ENCODE peak calls at places on chromosomes 11 and 22, in four cellular contexts. G, L, N and V are unnamed samples.

GRCh38 chr11:120031612-120032600 is 106.0 kb downstream of the TRIM29 start:
- DNase-seq in G (no peak), N (no peak), L (no peak), V (no peak)

GRCh38 chr11:91587131-91587530 is 637.5 kb upstream of the FAT3 start:
- DNase-seq in L (no peak), N (no peak), G (no peak), V (no peak)

GRCh38 chr22:22578702-22579424 is 19.8 kb upstream of the PRAME start:
- DNase-seq in G (peak; percentile 36), N (no peak), L (peak; percentile 4), V (peak; percentile 51)

GRCh38 chr22:49826603-49827306 is 918 bp downstream of the BRD1 start:
- DNase-seq in N (no peak), L (no peak), G (no peak), V (no peak)

GRCh38 chr11:60951611-60951908 is 416 bp downstream of the SLC15A3 start:
- DNase-seq in L (no peak), N (no peak), G (no peak), V (no peak)

GRCh38 chr11:122210378-122210995 is 94.5 kb upstream of the BLID start:
- DNase-seq in G (no peak), N (no peak), L (no peak), V (no peak)

GRCh38 chr11:95262994-95263764 is 32.2 kb upstream of the SESN3 start:
- DNase-seq in G (no peak), L (no peak), N (no peak), V (no peak)

GRCh38 chr22:49103314-49104052 is 724.2 kb downstream of the BRD1 start:
- DNase-seq in G (no peak), L (no peak), N (no peak), V (no peak)

GRCh38 chr11:68313574-68314202 is 1.3 kb downstream of the LRP5 start:
- DNase-seq in L (peak; percentile 39), N (no peak), G (no peak), V (no peak)

GRCh38 chr11:7637447-7638157 is 35.7 kb downstream of the CYB5R2 start:
- DNase-seq in N (peak; percentile 73), G (peak; percentile 23), L (no peak), V (no peak)

GRCh38 chr11:79221417-79222130 is 219.3 kb downstream of the TENM4 start:
- DNase-seq in G (no peak), N (no peak), L (no peak), V (no peak)

GRCh38 chr11:88398372-88399140 is 61.0 kb upstream of the CTSC start:
- DNase-seq in G (no peak), N (no peak), L (peak; percentile 39), V (no peak)

GRCh38 chr11:9206496-9206895 is 58.7 kb downstream of the DENND5A start:
- DNase-seq in G (no peak), N (no peak), L (no peak), V (peak; percentile 18)

GRCh38 chr11:18727499-18728236 is 1.7 kb upstream of the IGSF22 start:
- DNase-seq in G (no peak), L (peak; percentile 44), N (no peak), V (no peak)

GRCh38 chr11:11229691-11230090 is 123.4 kb downstream of the CSNK2A3 start:
- DNase-seq in G (no peak), L (no peak), N (no peak), V (no peak)

GRCh38 chr11:123122852-123123251 is 60.9 kb upstream of the HSPA8 start:
- DNase-seq in G (no peak), L (no peak), N (no peak), V (no peak)

GRCh38 chr11:120499088-120499487 is 12.5 kb upstream of the GRIK4 start:
- DNase-seq in N (no peak), L (no peak), G (no peak), V (no peak)

GRCh38 chr11:68012044-68012842 is 2.1 kb downstream of the ALDH3B1 start:
- DNase-seq in G (no peak), N (no peak), L (peak; percentile 88), V (no peak)

GRCh38 chr11:117885777-117886176 is 9.3 kb upstream of the FXYD6 start:
- DNase-seq in N (no peak), G (no peak), L (no peak), V (no peak)

GRCh38 chr11:116701297-116701801 is 71.4 kb downstream of the BUD13 start:
- DNase-seq in L (no peak), N (no peak), G (no peak), V (no peak)

GRCh38 chr11:46333129-46333947 is 13.9 kb upstream of the DGKZ start:
- DNase-seq in L (no peak), G (no peak), N (no peak), V (no peak)

GRCh38 chr22:47195676-47196492 is 433.4 kb downstream of the TBC1D22A start:
- DNase-seq in G (no peak), L (no peak), N (no peak), V (no peak)

GRCh38 chr11:117953029-117953671 is 23.9 kb upstream of the TMPRSS13 start:
- DNase-seq in G (no peak), L (no peak), N (no peak), V (no peak)

GRCh38 chr11:86608251-86608799 is 64.1 kb downstream of the ME3 start:
- DNase-seq in N (peak; percentile 64), G (no peak), L (peak; percentile 84), V (no peak)

GRCh38 chr11:33690290-33691050 is 10.2 kb downstream of the C11orf91 start:
- DNase-seq in L (peak; percentile 94), N (peak; percentile 83), G (peak; percentile 95), V (peak; percentile 46)

GRCh38 chr11:124830749-124831148 is 30.5 kb upstream of the MSANTD2 start:
- DNase-seq in N (no peak), G (no peak), L (no peak), V (no peak)

GRCh38 chr22:47299211-47299878 is 536.9 kb downstream of the TBC1D22A start:
- DNase-seq in G (no peak), L (no peak), N (no peak), V (no peak)

GRCh38 chr22:42207918-42208317 is 62.5 kb downstream of the TCF20 start:
- DNase-seq in N (no peak), L (no peak), G (no peak), V (no peak)

GRCh38 chr22:27416553-27417427 is 384.8 kb downstream of the MN1 start:
- DNase-seq in N (no peak), G (peak; percentile 73), L (peak; percentile 20), V (no peak)

GRCh38 chr11:69611548-69612526 is 29.1 kb upstream of the CCND1 start:
- DNase-seq in N (no peak), G (no peak), L (no peak), V (no peak)

GRCh38 chr11:13337986-13338436 is 60.4 kb downstream of the BMAL1 start:
- DNase-seq in N (no peak), L (peak; percentile 34), G (no peak), V (no peak)

GRCh38 chr11:122202161-122202950 is 86.3 kb upstream of the BLID start:
- DNase-seq in G (peak; percentile 62), L (peak; percentile 60), N (no peak), V (no peak)

GRCh38 chr11:73197348-73197747 is 20.7 kb upstream of the P2RY2 start:
- DNase-seq in N (no peak), G (no peak), L (peak; percentile 63), V (no peak)

GRCh38 chr11:130979386-130979972 is 63.2 kb upstream of the SNX19 start:
- DNase-seq in N (no peak), G (peak; percentile 14), L (peak; percentile 23), V (no peak)

GRCh38 chr11:8715501-8715900 is 32.9 kb downstream of the RPL27A start:
- DNase-seq in N (no peak), L (no peak), G (no peak), V (no peak)

GRCh38 chr11:16148301-16148787 is 208.0 kb downstream of the SOX6 start:
- DNase-seq in N (no peak), L (no peak), G (peak; percentile 21), V (peak; percentile 59)

GRCh38 chr11:3089236-3090061 is 32.2 kb upstream of the CARS1 start:
- DNase-seq in G (no peak), N (no peak), L (no peak), V (no peak)

GRCh38 chr11:103110406-103110805 is 1.2 kb downstream of the DYNC2H1 start:
- DNase-seq in L (peak; percentile 12), G (no peak), N (no peak), V (peak; percentile 23)
- H3K4me3 ChIP-seq in L (peak overlapping the region; percentile 60), G (peak overlapping the region; percentile 90), N (no peak overlapping the region), V (peak overlapping the region; percentile 90)

GRCh38 chr11:1389932-1390587 is at the start of gene BRSK2:
- DNase-seq in N (no peak), L (no peak), G (no peak), V (no peak)

GRCh38 chr11:1392111-1392510 is 2.4 kb downstream of the BRSK2 start:
- DNase-seq in L (no peak), G (no peak), N (no peak), V (no peak)

GRCh38 chr11:1391165-1392010 is 1.7 kb downstream of the BRSK2 start:
- DNase-seq in G (no peak), N (no peak), L (no peak), V (no peak)

GRCh38 chr11:1389103-1389931 is 417 bp upstream of the BRSK2 start:
- DNase-seq in G (peak; percentile 77), N (peak; percentile 96), L (peak; percentile 96), V (peak; percentile 76)

DNA sequence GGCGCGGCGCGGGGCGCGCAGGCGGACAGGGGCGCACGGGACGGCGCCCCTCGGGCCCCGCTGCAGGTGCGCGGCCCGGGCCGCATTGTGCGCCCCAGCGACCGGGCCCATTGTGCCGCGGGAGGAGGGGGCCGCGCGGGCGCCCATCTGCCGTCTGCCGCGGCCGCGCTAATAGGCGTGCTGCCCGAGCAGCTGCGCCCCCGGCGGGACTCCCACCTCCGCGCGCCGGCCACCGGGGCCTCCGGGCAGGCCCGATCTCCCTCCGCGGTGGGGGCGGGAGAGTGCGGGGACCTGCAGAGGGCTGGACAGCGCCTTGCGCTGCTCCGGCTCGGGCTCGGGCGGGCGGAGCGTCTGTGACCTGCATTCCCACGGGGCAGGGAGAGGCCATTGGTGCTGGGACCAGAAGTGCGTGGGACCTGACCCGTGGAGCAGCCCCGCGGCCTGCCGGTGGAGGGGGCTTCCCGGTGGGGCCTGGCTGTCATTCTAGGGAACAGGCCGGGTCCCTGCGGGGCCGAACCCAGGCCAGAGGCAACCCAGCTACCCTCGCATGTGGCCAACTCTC is 950 bp downstream of the BRSK2 start:
- DNase-seq in G (no peak), N (no peak), L (no peak), V (no peak)
- H3K4me3 ChIP-seq in G (no peak overlapping the region), N (no peak overlapping the region), L (peak overlapping the region; percentile 57), V (no peak overlapping the region)

GRCh38 chr11:75826463-75827220 is 11.6 kb downstream of the UVRAG start:
- DNase-seq in G (no peak), N (no peak), L (no peak), V (no peak)
- H3K4me3 ChIP-seq in G (no peak overlapping the region), N (no peak overlapping the region), L (no peak overlapping the region), V (no peak overlapping the region)

GRCh38 chr11:66727282-66727882 is 1.6 kb downstream of the SPTBN2 start:
- DNase-seq in G (no peak), N (no peak), L (peak; percentile 23), V (no peak)
- H3K4me3 ChIP-seq in G (peak overlapping the region; percentile 48), N (peak overlapping the region; percentile 37), L (peak overlapping the region; percentile 75), V (peak overlapping the region; percentile 61)